ENCODE peak calls at places on chromosomes 5 and 9, in nine cellular contexts. One of them, this sample, is unnamed.

GRCh38 chr5:1512541-1513291 is 11.0 kb downstream of the LPCAT1 start:
- DNase-seq in ovary: peak; percentile 9
- DNase-seq in CD8-positive, alpha-beta T cell: peak; percentile 1
- DNase-seq in tibial artery: peak; percentile 11
- DNase-seq in DND-41: peak; percentile 3
- DNase-seq in sigmoid colon: peak; percentile 58
- DNase-seq in breast epithelium: peak; percentile 34
- DNase-seq in Karpas-422: no peak
- DNase-seq in HepG2: no peak
- DNase-seq in this sample: peak; percentile 1

GRCh38 chr5:111197523-111197922 is 26.7 kb upstream of the CAMK4 start:
- DNase-seq in tibial artery: peak; percentile 27
- DNase-seq in HepG2: peak; percentile 44
- DNase-seq in ovary: peak; percentile 18
- DNase-seq in CD8-positive, alpha-beta T cell: no peak
- DNase-seq in sigmoid colon: no peak
- DNase-seq in breast epithelium: no peak
- DNase-seq in Karpas-422: no peak
- DNase-seq in DND-41: no peak
- DNase-seq in this sample: no peak

GRCh38 chr5:104241051-104241450 is 678.5 kb upstream of the NUDT12 start:
- DNase-seq in CD8-positive, alpha-beta T cell: no peak
- DNase-seq in sigmoid colon: peak; percentile 73
- DNase-seq in tibial artery: no peak
- DNase-seq in HepG2: no peak
- DNase-seq in breast epithelium: no peak
- DNase-seq in DND-41: no peak
- DNase-seq in ovary: no peak
- DNase-seq in Karpas-422: no peak
- DNase-seq in this sample: no peak

GRCh38 chr5:11792621-11793020 is 111.6 kb downstream of the CTNND2 start:
- DNase-seq in DND-41: no peak
- DNase-seq in tibial artery: no peak
- DNase-seq in Karpas-422: no peak
- DNase-seq in ovary: no peak
- DNase-seq in sigmoid colon: no peak
- DNase-seq in HepG2: no peak
- DNase-seq in breast epithelium: no peak
- DNase-seq in CD8-positive, alpha-beta T cell: no peak
- DNase-seq in this sample: no peak

GRCh38 chr5:1005904-1006655 is 2.5 kb upstream of the NKD2 start:
- DNase-seq in sigmoid colon: peak; percentile 51
- DNase-seq in tibial artery: peak; percentile 11
- DNase-seq in ovary: peak; percentile 10
- DNase-seq in Karpas-422: no peak
- DNase-seq in CD8-positive, alpha-beta T cell: no peak
- DNase-seq in HepG2: no peak
- DNase-seq in breast epithelium: peak; percentile 31
- DNase-seq in DND-41: no peak
- DNase-seq in this sample: no peak

GRCh38 chr5:127746756-127747155 is 43.6 kb downstream of the CCDC192 start:
- DNase-seq in tibial artery: no peak
- DNase-seq in HepG2: no peak
- DNase-seq in Karpas-422: peak; percentile 85
- DNase-seq in ovary: no peak
- DNase-seq in breast epithelium: no peak
- DNase-seq in DND-41: no peak
- DNase-seq in CD8-positive, alpha-beta T cell: no peak
- DNase-seq in sigmoid colon: no peak
- DNase-seq in this sample: no peak

GRCh38 chr5:6716634-6717149 is 3.5 kb downstream of the TENT4A start:
- DNase-seq in ovary: peak; percentile 11
- DNase-seq in DND-41: no peak
- DNase-seq in HepG2: no peak
- DNase-seq in tibial artery: no peak
- DNase-seq in CD8-positive, alpha-beta T cell: no peak
- DNase-seq in sigmoid colon: no peak
- DNase-seq in breast epithelium: peak; percentile 35
- DNase-seq in Karpas-422: no peak
- DNase-seq in this sample: no peak

GRCh38 chr9:107070591-107070990 is 207.6 kb downstream of the ZNF462 start:
- DNase-seq in ovary: no peak
- DNase-seq in breast epithelium: no peak
- DNase-seq in DND-41: no peak
- DNase-seq in CD8-positive, alpha-beta T cell: no peak
- DNase-seq in sigmoid colon: no peak
- DNase-seq in Karpas-422: no peak
- DNase-seq in HepG2: no peak
- DNase-seq in tibial artery: no peak
- DNase-seq in this sample: no peak

GRCh38 chr9:14961372-14962068 is 51.3 kb upstream of the FREM1 start:
- DNase-seq in DND-41: peak; percentile 11
- DNase-seq in CD8-positive, alpha-beta T cell: no peak
- DNase-seq in Karpas-422: peak; percentile 48
- DNase-seq in breast epithelium: no peak
- DNase-seq in sigmoid colon: no peak
- DNase-seq in HepG2: peak; percentile 99
- DNase-seq in ovary: no peak
- DNase-seq in tibial artery: no peak
- DNase-seq in this sample: no peak

GRCh38 chr5:11851402-11851801 is 52.8 kb downstream of the CTNND2 start:
- DNase-seq in DND-41: no peak
- DNase-seq in Karpas-422: no peak
- DNase-seq in HepG2: no peak
- DNase-seq in tibial artery: no peak
- DNase-seq in ovary: no peak
- DNase-seq in sigmoid colon: no peak
- DNase-seq in breast epithelium: no peak
- DNase-seq in CD8-positive, alpha-beta T cell: no peak
- DNase-seq in this sample: no peak

GRCh38 chr9:14523545-14523944 is 169.7 kb downstream of the ZDHHC21 start:
- DNase-seq in CD8-positive, alpha-beta T cell: no peak
- DNase-seq in Karpas-422: no peak
- DNase-seq in DND-41: no peak
- DNase-seq in ovary: no peak
- DNase-seq in breast epithelium: no peak
- DNase-seq in HepG2: no peak
- DNase-seq in sigmoid colon: no peak
- DNase-seq in tibial artery: no peak
- DNase-seq in this sample: no peak

GRCh38 chr5:27328480-27328879 is 290.1 kb upstream of the CDH9 start:
- DNase-seq in DND-41: no peak
- DNase-seq in ovary: no peak
- DNase-seq in tibial artery: no peak
- DNase-seq in CD8-positive, alpha-beta T cell: no peak
- DNase-seq in sigmoid colon: no peak
- DNase-seq in breast epithelium: no peak
- DNase-seq in HepG2: peak; percentile 2
- DNase-seq in Karpas-422: no peak
- DNase-seq in this sample: no peak

GRCh38 chr9:137084526-137084925 is 2.3 kb upstream of the MAN1B1 start:
- DNase-seq in tibial artery: no peak
- DNase-seq in sigmoid colon: peak; percentile 63
- DNase-seq in DND-41: no peak
- DNase-seq in ovary: no peak
- DNase-seq in breast epithelium: no peak
- DNase-seq in CD8-positive, alpha-beta T cell: no peak
- DNase-seq in Karpas-422: no peak
- DNase-seq in HepG2: no peak
- DNase-seq in this sample: no peak

GRCh38 chr9:2024888-2025781 is 10.0 kb downstream of the SMARCA2 start:
- DNase-seq in sigmoid colon: no peak
- DNase-seq in Karpas-422: no peak
- DNase-seq in DND-41: no peak
- DNase-seq in ovary: no peak
- DNase-seq in tibial artery: no peak
- DNase-seq in CD8-positive, alpha-beta T cell: no peak
- DNase-seq in breast epithelium: no peak
- DNase-seq in HepG2: no peak
- DNase-seq in this sample: no peak

GRCh38 chr5:92568522-92568921 is 1012.5 kb downstream of the NR2F1-AS1 start:
- DNase-seq in sigmoid colon: no peak
- DNase-seq in tibial artery: no peak
- DNase-seq in breast epithelium: no peak
- DNase-seq in HepG2: no peak
- DNase-seq in Karpas-422: no peak
- DNase-seq in DND-41: no peak
- DNase-seq in CD8-positive, alpha-beta T cell: no peak
- DNase-seq in ovary: no peak
- DNase-seq in this sample: no peak

GRCh38 chr9:127417130-127418036 is 6.8 kb upstream of the ZNF79 start:
- DNase-seq in CD8-positive, alpha-beta T cell: no peak
- DNase-seq in sigmoid colon: peak; percentile 90
- DNase-seq in Karpas-422: no peak
- DNase-seq in DND-41: no peak
- DNase-seq in breast epithelium: no peak
- DNase-seq in HepG2: no peak
- DNase-seq in ovary: no peak
- DNase-seq in tibial artery: no peak
- DNase-seq in this sample: no peak

GRCh38 chr5:132057498-132058255 is 2.8 kb upstream of the IL3 start:
- DNase-seq in DND-41: peak; percentile 1
- DNase-seq in sigmoid colon: peak; percentile 36
- DNase-seq in ovary: peak; percentile 1
- DNase-seq in CD8-positive, alpha-beta T cell: peak; percentile 8
- DNase-seq in HepG2: no peak
- DNase-seq in Karpas-422: no peak
- DNase-seq in tibial artery: no peak
- DNase-seq in breast epithelium: no peak
- DNase-seq in this sample: no peak

GRCh38 chr9:130820135-130820738 is 14.8 kb upstream of the ABL1 start:
- DNase-seq in HepG2: no peak
- DNase-seq in tibial artery: no peak
- DNase-seq in ovary: no peak
- DNase-seq in breast epithelium: no peak
- DNase-seq in DND-41: no peak
- DNase-seq in CD8-positive, alpha-beta T cell: no peak
- DNase-seq in Karpas-422: no peak
- DNase-seq in sigmoid colon: no peak
- DNase-seq in this sample: no peak

GRCh38 chr9:120740135-120740534 is 25.9 kb upstream of the MEGF9 start:
- DNase-seq in ovary: no peak
- DNase-seq in sigmoid colon: no peak
- DNase-seq in HepG2: no peak
- DNase-seq in CD8-positive, alpha-beta T cell: no peak
- DNase-seq in tibial artery: no peak
- DNase-seq in DND-41: no peak
- DNase-seq in breast epithelium: no peak
- DNase-seq in Karpas-422: no peak
- DNase-seq in this sample: no peak

DNA sequence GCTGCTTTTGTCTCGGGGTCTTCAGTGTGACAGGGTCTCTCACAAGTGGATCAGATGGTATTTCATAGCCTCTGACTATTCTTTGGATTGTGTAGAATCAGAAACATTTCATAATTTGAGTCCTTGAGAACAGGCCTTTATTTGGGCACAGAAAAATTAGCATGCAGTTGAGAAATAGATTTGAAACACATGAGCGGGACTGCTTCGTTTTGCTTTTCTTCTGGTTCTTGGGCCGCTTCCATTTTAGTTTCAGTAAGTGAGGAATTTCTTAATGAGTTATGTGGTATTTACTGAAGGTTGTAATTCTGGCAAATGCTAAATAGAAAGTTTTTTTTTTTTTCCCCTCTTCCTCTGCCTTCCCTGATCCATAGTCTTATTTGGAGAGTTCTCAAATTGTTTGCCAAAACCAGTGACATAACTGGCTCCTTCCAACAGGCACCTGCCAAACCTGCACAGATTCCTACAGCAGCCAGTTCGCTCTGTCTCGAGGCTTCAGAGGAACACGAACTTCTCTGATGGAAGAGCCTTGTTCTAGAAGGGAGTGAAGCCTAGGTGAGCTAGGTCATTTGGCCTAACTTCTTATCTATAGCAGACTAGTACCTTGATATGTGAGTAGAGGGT is 71.2 kb upstream of the SLC28A3 start:
- DNase-seq in HepG2: no peak
- DNase-seq in Karpas-422: no peak
- DNase-seq in ovary: no peak
- DNase-seq in CD8-positive, alpha-beta T cell: no peak
- DNase-seq in tibial artery: no peak
- DNase-seq in breast epithelium: no peak
- DNase-seq in DND-41: no peak
- DNase-seq in sigmoid colon: no peak
- DNase-seq in this sample: no peak
- H3K4me1 ChIP-seq in HepG2: no peaks in the 10 kb centered on the region
- H3K4me1 ChIP-seq in Karpas-422: no peaks in the 10 kb centered on the region
- H3K4me1 ChIP-seq in ovary: peaks cover 5% of the 10 kb centered on the region
- H3K4me1 ChIP-seq in CD8-positive, alpha-beta T cell: no peaks in the 10 kb centered on the region
- H3K4me1 ChIP-seq in tibial artery: no peaks in the 10 kb centered on the region
- H3K4me1 ChIP-seq in breast epithelium: no peaks in the 10 kb centered on the region
- H3K4me1 ChIP-seq in DND-41: no peaks in the 10 kb centered on the region
- H3K4me1 ChIP-seq in sigmoid colon: no peaks in the 10 kb centered on the region
- H3K4me1 ChIP-seq in this sample: no peaks in the 10 kb centered on the region

DNA sequence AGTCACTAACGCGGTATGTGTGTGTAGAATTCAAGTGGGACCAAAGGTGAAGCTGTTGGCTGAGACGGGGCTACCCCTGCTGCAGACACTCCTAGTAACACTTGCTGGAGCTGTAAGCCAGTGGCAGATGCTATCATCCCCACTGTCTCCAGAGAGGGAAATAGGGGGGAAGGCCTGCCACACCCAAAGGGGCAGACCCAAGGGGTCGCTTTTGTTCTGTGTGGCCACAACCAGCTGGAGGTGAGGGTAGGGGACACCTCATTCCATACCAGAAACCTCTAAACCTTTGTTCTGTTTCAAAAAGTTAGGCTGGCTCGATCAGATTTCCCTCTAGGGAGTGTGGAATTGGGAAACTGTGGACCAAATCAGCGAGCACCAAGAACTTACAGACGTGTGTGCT is 15.3 kb upstream of the SPATA24 start:
- DNase-seq in Karpas-422: no peak
- DNase-seq in sigmoid colon: no peak
- DNase-seq in breast epithelium: no peak
- DNase-seq in HepG2: no peak
- DNase-seq in DND-41: no peak
- DNase-seq in tibial artery: no peak
- DNase-seq in CD8-positive, alpha-beta T cell: no peak
- DNase-seq in ovary: no peak
- DNase-seq in this sample: no peak
- H3K4me1 ChIP-seq in Karpas-422: no peaks in the 10 kb centered on the region
- H3K4me1 ChIP-seq in sigmoid colon: peaks cover 38% of the 10 kb centered on the region
- H3K4me1 ChIP-seq in breast epithelium: peaks cover 4% of the 10 kb centered on the region
- H3K4me1 ChIP-seq in HepG2: peaks cover 39% of the 10 kb centered on the region
- H3K4me1 ChIP-seq in DND-41: peaks cover 27% of the 10 kb centered on the region
- H3K4me1 ChIP-seq in tibial artery: peaks cover 41% of the 10 kb centered on the region
- H3K4me1 ChIP-seq in CD8-positive, alpha-beta T cell: no peaks in the 10 kb centered on the region
- H3K4me1 ChIP-seq in ovary: peaks cover 5% of the 10 kb centered on the region
- H3K4me1 ChIP-seq in this sample: peaks cover 44% of the 10 kb centered on the region

GRCh38 chr9:129164246-129164930 is 13.7 kb downstream of the IER5L start:
- DNase-seq in HepG2: peak; percentile 72
- DNase-seq in Karpas-422: no peak
- DNase-seq in DND-41: no peak
- DNase-seq in breast epithelium: no peak
- DNase-seq in ovary: peak; percentile 71
- DNase-seq in tibial artery: peak; percentile 72
- DNase-seq in CD8-positive, alpha-beta T cell: no peak
- DNase-seq in sigmoid colon: peak; percentile 90
- DNase-seq in this sample: no peak
- H3K4me1 ChIP-seq in HepG2: peaks cover 82% of the 10 kb centered on the region
- H3K4me1 ChIP-seq in Karpas-422: peaks cover 3% of the 10 kb centered on the region
- H3K4me1 ChIP-seq in DND-41: peaks cover 22% of the 10 kb centered on the region
- H3K4me1 ChIP-seq in breast epithelium: peaks cover 10% of the 10 kb centered on the region
- H3K4me1 ChIP-seq in ovary: peaks cover 8% of the 10 kb centered on the region
- H3K4me1 ChIP-seq in tibial artery: peaks cover 44% of the 10 kb centered on the region
- H3K4me1 ChIP-seq in CD8-positive, alpha-beta T cell: peaks cover 9% of the 10 kb centered on the region
- H3K4me1 ChIP-seq in sigmoid colon: peaks cover 37% of the 10 kb centered on the region
- H3K4me1 ChIP-seq in this sample: peaks cover 47% of the 10 kb centered on the region

GRCh38 chr9:3361115-3361514 is 164.7 kb downstream of the RFX3 start:
- DNase-seq in tibial artery: no peak
- DNase-seq in breast epithelium: no peak
- DNase-seq in sigmoid colon: no peak
- DNase-seq in CD8-positive, alpha-beta T cell: no peak
- DNase-seq in Karpas-422: no peak
- DNase-seq in ovary: no peak
- DNase-seq in DND-41: no peak
- DNase-seq in HepG2: no peak
- DNase-seq in this sample: no peak
- H3K4me1 ChIP-seq in tibial artery: no peaks in the 10 kb centered on the region
- H3K4me1 ChIP-seq in breast epithelium: no peaks in the 10 kb centered on the region
- H3K4me1 ChIP-seq in sigmoid colon: peaks cover 14% of the 10 kb centered on the region
- H3K4me1 ChIP-seq in CD8-positive, alpha-beta T cell: no peaks in the 10 kb centered on the region
- H3K4me1 ChIP-seq in Karpas-422: peaks cover 10% of the 10 kb centered on the region
- H3K4me1 ChIP-seq in ovary: no peaks in the 10 kb centered on the region
- H3K4me1 ChIP-seq in DND-41: no peaks in the 10 kb centered on the region
- H3K4me1 ChIP-seq in HepG2: peaks cover 5% of the 10 kb centered on the region
- H3K4me1 ChIP-seq in this sample: peaks cover 12% of the 10 kb centered on the region

This sample was measured in thoracic aorta.